ENCODE peak calls at places on chromosomes 7 and 10, in six cellular contexts. One of them, this sample, is unnamed.

GRCh38 chr10:14918964-14919363 is 34.9 kb downstream of the DCLRE1C start:
- DNase-seq in PC-9: no peak
- DNase-seq in T-helper 1 cell: no peak
- DNase-seq in lower lobe of right lung: no peak
- DNase-seq in foreskin fibroblast: no peak
- DNase-seq in fibroblast of villous mesenchyme: no peak
- DNase-seq in this sample: no peak

GRCh38 chr7:90006988-90007387 is 147.3 kb upstream of the STEAP1 start:
- DNase-seq in fibroblast of villous mesenchyme: no peak
- DNase-seq in lower lobe of right lung: no peak
- DNase-seq in T-helper 1 cell: no peak
- DNase-seq in foreskin fibroblast: peak
- DNase-seq in PC-9: no peak
- DNase-seq in this sample: no peak

GRCh38 chr7:122380993-122381392 is 76.4 kb upstream of the FEZF1 start:
- DNase-seq in PC-9: no peak
- DNase-seq in fibroblast of villous mesenchyme: no peak
- DNase-seq in T-helper 1 cell: no peak
- DNase-seq in lower lobe of right lung: no peak
- DNase-seq in foreskin fibroblast: no peak
- DNase-seq in this sample: no peak

GRCh38 chr7:15604166-15604565 is 42.4 kb upstream of the AGMO start:
- DNase-seq in fibroblast of villous mesenchyme: no peak
- DNase-seq in foreskin fibroblast: no peak
- DNase-seq in T-helper 1 cell: no peak
- DNase-seq in PC-9: no peak
- DNase-seq in lower lobe of right lung: no peak
- DNase-seq in this sample: no peak

GRCh38 chr7:157722137-157723060 is 385.6 kb downstream of the DNAJB6 start:
- DNase-seq in fibroblast of villous mesenchyme: no peak
- DNase-seq in T-helper 1 cell: no peak
- DNase-seq in foreskin fibroblast: no peak
- DNase-seq in PC-9: no peak
- DNase-seq in lower lobe of right lung: no peak
- DNase-seq in this sample: no peak

GRCh38 chr7:50358808-50359207 is 54.3 kb downstream of the IKZF1 start:
- DNase-seq in PC-9: no peak
- DNase-seq in foreskin fibroblast: no peak
- DNase-seq in T-helper 1 cell: no peak
- DNase-seq in lower lobe of right lung: no peak
- DNase-seq in fibroblast of villous mesenchyme: no peak
- DNase-seq in this sample: no peak

GRCh38 chr7:106010331-106010730 is 47.3 kb downstream of the CDHR3 start:
- DNase-seq in lower lobe of right lung: no peak
- DNase-seq in foreskin fibroblast: peak
- DNase-seq in T-helper 1 cell: no peak
- DNase-seq in fibroblast of villous mesenchyme: no peak
- DNase-seq in PC-9: no peak
- DNase-seq in this sample: no peak

GRCh38 chr7:37028909-37029440 is 304.7 kb upstream of the AOAH start:
- DNase-seq in lower lobe of right lung: no peak
- DNase-seq in fibroblast of villous mesenchyme: no peak
- DNase-seq in foreskin fibroblast: no peak
- DNase-seq in T-helper 1 cell: no peak
- DNase-seq in PC-9: no peak
- DNase-seq in this sample: no peak

GRCh38 chr10:18205098-18205834 is 65.0 kb downstream of the CACNB2 start:
- DNase-seq in fibroblast of villous mesenchyme: no peak
- DNase-seq in T-helper 1 cell: no peak
- DNase-seq in PC-9: no peak
- DNase-seq in lower lobe of right lung: no peak
- DNase-seq in foreskin fibroblast: peak
- DNase-seq in this sample: no peak

GRCh38 chr7:131007439-131008330 is 273.7 kb upstream of the KLF14 start:
- DNase-seq in T-helper 1 cell: peak
- DNase-seq in PC-9: peak
- DNase-seq in foreskin fibroblast: peak
- DNase-seq in fibroblast of villous mesenchyme: peak
- DNase-seq in lower lobe of right lung: peak
- DNase-seq in this sample: peak

GRCh38 chr10:19921300-19922140 is 105.3 kb downstream of the PLXDC2 start:
- DNase-seq in foreskin fibroblast: peak
- DNase-seq in fibroblast of villous mesenchyme: peak
- DNase-seq in lower lobe of right lung: no peak
- DNase-seq in T-helper 1 cell: no peak
- DNase-seq in PC-9: no peak
- DNase-seq in this sample: no peak

GRCh38 chr7:105354383-105354782 is 34.3 kb downstream of the SRPK2 start:
- DNase-seq in PC-9: no peak
- DNase-seq in foreskin fibroblast: peak
- DNase-seq in T-helper 1 cell: no peak
- DNase-seq in lower lobe of right lung: no peak
- DNase-seq in fibroblast of villous mesenchyme: no peak
- DNase-seq in this sample: no peak

GRCh38 chr10:119159332-119159731 is 6.2 kb downstream of the SFXN4 start:
- DNase-seq in fibroblast of villous mesenchyme: no peak
- DNase-seq in T-helper 1 cell: no peak
- DNase-seq in lower lobe of right lung: no peak
- DNase-seq in PC-9: no peak
- DNase-seq in foreskin fibroblast: no peak
- DNase-seq in this sample: no peak

GRCh38 chr10:14553434-14553833 is 221.3 kb downstream of the FAM107B start:
- DNase-seq in lower lobe of right lung: no peak
- DNase-seq in PC-9: no peak
- DNase-seq in fibroblast of villous mesenchyme: peak
- DNase-seq in foreskin fibroblast: peak
- DNase-seq in T-helper 1 cell: no peak
- DNase-seq in this sample: no peak

GRCh38 chr7:2954433-2954853 is 89.2 kb downstream of the CARD11 start:
- DNase-seq in lower lobe of right lung: peak
- DNase-seq in fibroblast of villous mesenchyme: no peak
- DNase-seq in T-helper 1 cell: no peak
- DNase-seq in PC-9: no peak
- DNase-seq in foreskin fibroblast: no peak
- DNase-seq in this sample: no peak

GRCh38 chr7:71348751-71349415 is 216.9 kb downstream of the GALNT17 start:
- DNase-seq in T-helper 1 cell: no peak
- DNase-seq in PC-9: no peak
- DNase-seq in lower lobe of right lung: no peak
- DNase-seq in fibroblast of villous mesenchyme: peak
- DNase-seq in foreskin fibroblast: no peak
- DNase-seq in this sample: no peak